ENCODE peak calls at places on chromosomes 1 and 21, in five cellular contexts. X, B, I, P and J are unnamed samples.

GRCh38 chr1:247102381-247102780 is 1.8 kb downstream of the ZNF669 start:
- DNase-seq in X (no peak), B (no peak), I (no peak), P (no peak), J (no peak)

GRCh38 chr1:6280761-6281451 is 20.0 kb upstream of the GPR153 start:
- DNase-seq in X (no peak), B (peak; percentile 76), I (peak; percentile 69), P (no peak), J (no peak)

GRCh38 chr1:57034713-57035112 is 68.9 kb upstream of the C8B start:
- DNase-seq in X (no peak), B (no peak), I (no peak), P (no peak), J (no peak)

GRCh38 chr1:210758761-210759160 is 375.2 kb downstream of the KCNH1 start:
- DNase-seq in X (no peak), B (no peak), I (no peak), P (no peak), J (no peak)

GRCh38 chr1:66917476-66917875 is 7.2 kb downstream of the DNAI4 start:
- DNase-seq in X (no peak), B (no peak), I (no peak), P (no peak), J (no peak)

GRCh38 chr1:94092210-94092613 is 28.7 kb downstream of the ABCA4 start:
- DNase-seq in X (no peak), B (no peak), I (peak; percentile 30), P (no peak), J (peak; percentile 60)

GRCh38 chr1:72111662-72112061 is 170.7 kb downstream of the NEGR1 start:
- DNase-seq in X (no peak), B (no peak), I (no peak), P (no peak), J (no peak)

GRCh38 chr21:26624983-26625519 is 52.0 kb upstream of the CYYR1 start:
- DNase-seq in X (no peak), B (no peak), I (no peak), P (no peak), J (no peak)

GRCh38 chr1:226062558-226063361 is at the start of gene H3-3A:
- DNase-seq in X (peak; percentile 100), B (peak; percentile 98), I (peak; percentile 96), P (peak; percentile 99), J (peak; percentile 99)

GRCh38 chr1:185155600-185156320 is 993 bp downstream of the TRMT1L start:
- DNase-seq in X (no peak), B (no peak), I (no peak), P (no peak), J (no peak)

GRCh38 chr21:17514124-17514481 is 1.3 kb downstream of the CXADR start:
- DNase-seq in X (no peak), B (no peak), I (no peak), P (no peak), J (no peak)

GRCh38 chr1:243849089-243850012 is 692 bp downstream of the AKT3 start:
- DNase-seq in X (no peak), B (peak; percentile 39), I (peak; percentile 79), P (peak; percentile 50), J (peak; percentile 85)

GRCh38 chr1:110482662-110483307 is 31.8 kb downstream of the PROK1 start:
- DNase-seq in X (no peak), B (no peak), I (no peak), P (no peak), J (no peak)

GRCh38 chr1:217067642-217068041 is 344.4 kb upstream of the ESRRG start:
- DNase-seq in X (no peak), B (no peak), I (no peak), P (no peak), J (no peak)

GRCh38 chr1:115337633-115338456 is at the start of gene NGF:
- DNase-seq in X (no peak), B (no peak), I (peak; percentile 83), P (no peak), J (peak; percentile 77)

GRCh38 chr1:154856049-154856448 is 14.0 kb downstream of the KCNN3 start:
- DNase-seq in X (no peak), B (no peak), I (peak; percentile 56), P (no peak), J (no peak)

DNA sequence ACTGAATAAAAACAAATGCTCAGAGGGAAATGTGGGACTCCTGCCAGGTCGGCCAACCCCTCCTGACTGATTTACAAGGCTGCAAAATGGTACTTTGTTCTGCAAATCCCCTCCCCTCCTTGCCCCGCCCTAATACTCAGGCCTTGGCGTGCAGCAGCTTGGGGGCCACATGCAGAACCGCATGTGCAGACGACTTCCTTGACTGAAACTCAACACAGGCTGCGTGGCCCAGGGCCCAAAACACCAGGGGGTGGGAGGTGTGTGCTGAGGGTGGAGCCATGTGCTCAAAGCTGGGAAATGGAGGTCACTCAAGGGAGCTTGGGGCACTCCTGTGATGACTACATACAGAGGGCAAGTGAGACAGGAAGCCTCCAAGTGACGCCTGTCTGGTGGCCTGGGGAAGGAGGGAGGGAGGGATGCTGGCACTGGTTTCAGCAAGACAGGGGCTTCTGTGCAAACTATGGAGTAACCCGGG is 87.2 kb downstream of the MRPL37 start:
- DNase-seq in X (no peak), B (peak; percentile 75), I (peak; percentile 80), P (peak; percentile 86), J (peak; percentile 93)
- H3K27ac ChIP-seq in X (peak overlapping the region; percentile 84), B (peak overlapping the region; percentile 48), I (peak overlapping the region; percentile 89), P (peak overlapping the region; percentile 74), J (peak overlapping the region; percentile 66)

GRCh38 chr1:32636793-32637561 is 13.4 kb downstream of the ZBTB8OS start:
- DNase-seq in X (no peak), B (no peak), I (no peak), P (no peak), J (no peak)
- H3K4me3 ChIP-seq in X (no peak overlapping the region), B (no peak overlapping the region), I (no peak overlapping the region), P (no peak overlapping the region), J (no peak overlapping the region)

GRCh38 chr1:186811892-186812291 is 16.9 kb upstream of the PLA2G4A start:
- DNase-seq in X (no peak), B (no peak), I (no peak), P (no peak), J (no peak)

GRCh38 chr1:186807162-186807561 is 21.6 kb upstream of the PLA2G4A start:
- DNase-seq in X (no peak), B (no peak), I (no peak), P (no peak), J (no peak)

GRCh38 chr1:186813420-186813819 is 15.3 kb upstream of the PLA2G4A start:
- DNase-seq in X (no peak), B (no peak), I (no peak), P (no peak), J (no peak)

GRCh38 chr1:186812560-186812959 is 16.2 kb upstream of the PLA2G4A start:
- DNase-seq in X (no peak), B (no peak), I (no peak), P (no peak), J (no peak)
- TF ChIP-seq EP300 in X (no peak), B (no peak), I (no peak), P (no peak), J (no peak)

DNA sequence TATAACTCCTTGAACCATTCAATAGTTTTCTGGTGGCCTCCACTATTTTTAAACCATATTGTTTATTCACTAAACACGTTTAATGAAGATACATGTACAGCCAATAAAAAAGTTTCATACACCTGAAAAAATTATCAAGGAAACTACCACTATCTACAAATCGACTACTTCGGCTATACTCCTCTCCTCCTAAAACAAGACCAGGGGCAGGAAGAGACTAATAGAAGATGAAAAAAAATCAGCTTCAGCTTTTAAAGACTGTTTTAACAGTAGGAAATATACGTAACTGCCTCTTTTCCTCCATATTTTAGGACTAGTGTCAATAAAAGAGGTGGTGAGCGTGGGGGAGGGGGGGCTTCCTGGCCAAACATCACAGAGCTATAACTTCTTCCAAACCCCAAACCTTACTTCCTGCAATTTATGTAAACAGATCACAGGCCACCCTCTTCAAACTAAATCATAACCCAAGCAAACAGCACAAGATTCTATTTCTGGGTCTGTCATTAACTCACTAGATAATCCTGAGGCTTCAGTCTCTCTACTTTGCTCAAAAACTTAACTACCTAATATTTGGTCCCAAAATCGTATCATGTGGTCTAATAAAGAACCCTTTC is 15.1 kb downstream of the FOXJ3 start:
- DNase-seq in X (no peak), B (no peak), I (no peak), P (peak; percentile 58), J (no peak)
- H3K27ac ChIP-seq in X (no peak overlapping the region), B (peak overlapping the region; percentile 48), I (no peak overlapping the region), P (peak overlapping the region; percentile 58), J (peak overlapping the region; percentile 44)